ENCODE peak calls at places on chromosomes 12 and 14, in nine cellular contexts. One of them, this sample, is unnamed.

GRCh38 chr12:1318327-1319031 is 275.9 kb downstream of the FBXL14 start:
- DNase-seq in GM23338: peak; percentile 48
- DNase-seq in neural progenitor cell: peak; percentile 55
- DNase-seq in upper lobe of left lung: no peak
- DNase-seq in GM12865: no peak
- DNase-seq in HL-60: no peak
- DNase-seq in AG10803: peak; percentile 78
- DNase-seq in lower lobe of right lung: no peak
- DNase-seq in ovary: no peak
- DNase-seq in this sample: peak; percentile 67

GRCh38 chr14:104923596-104924420 is 871 bp upstream of the PLD4 start:
- DNase-seq in GM23338: no peak
- DNase-seq in neural progenitor cell: no peak
- DNase-seq in upper lobe of left lung: no peak
- DNase-seq in GM12865: no peak
- DNase-seq in HL-60: no peak
- DNase-seq in AG10803: no peak
- DNase-seq in lower lobe of right lung: no peak
- DNase-seq in ovary: no peak
- DNase-seq in this sample: no peak

GRCh38 chr12:108174641-108175040 is 45.6 kb downstream of the WSCD2 start:
- DNase-seq in GM23338: no peak
- DNase-seq in neural progenitor cell: no peak
- DNase-seq in upper lobe of left lung: no peak
- DNase-seq in GM12865: no peak
- DNase-seq in HL-60: no peak
- DNase-seq in AG10803: no peak
- DNase-seq in lower lobe of right lung: no peak
- DNase-seq in ovary: no peak
- DNase-seq in this sample: no peak

GRCh38 chr12:71797506-71797905 is 42.1 kb upstream of the TBC1D15 start:
- DNase-seq in GM23338: no peak
- DNase-seq in neural progenitor cell: no peak
- DNase-seq in upper lobe of left lung: no peak
- DNase-seq in GM12865: no peak
- DNase-seq in HL-60: no peak
- DNase-seq in AG10803: peak; percentile 67
- DNase-seq in lower lobe of right lung: no peak
- DNase-seq in ovary: no peak
- DNase-seq in this sample: no peak

GRCh38 chr14:93267149-93267711 is 60.2 kb downstream of the UBR7 start:
- DNase-seq in GM23338: no peak
- DNase-seq in neural progenitor cell: no peak
- DNase-seq in upper lobe of left lung: no peak
- DNase-seq in GM12865: no peak
- DNase-seq in HL-60: no peak
- DNase-seq in AG10803: no peak
- DNase-seq in lower lobe of right lung: no peak
- DNase-seq in ovary: no peak
- DNase-seq in this sample: no peak

GRCh38 chr14:23562822-23563472 is 4.6 kb downstream of the AP1G2 start:
- DNase-seq in GM23338: peak; percentile 90
- DNase-seq in neural progenitor cell: peak; percentile 81
- DNase-seq in upper lobe of left lung: peak; percentile 50
- DNase-seq in GM12865: peak; percentile 66
- DNase-seq in HL-60: peak; percentile 61
- DNase-seq in AG10803: peak; percentile 62
- DNase-seq in lower lobe of right lung: no peak
- DNase-seq in ovary: no peak
- DNase-seq in this sample: peak; percentile 32

GRCh38 chr14:68269136-68269535 is 449.6 kb downstream of the RAD51B start:
- DNase-seq in GM23338: no peak
- DNase-seq in neural progenitor cell: no peak
- DNase-seq in upper lobe of left lung: no peak
- DNase-seq in GM12865: no peak
- DNase-seq in HL-60: no peak
- DNase-seq in AG10803: peak; percentile 32
- DNase-seq in lower lobe of right lung: no peak
- DNase-seq in ovary: no peak
- DNase-seq in this sample: peak; percentile 22

GRCh38 chr12:45725631-45726593 is 3.6 kb upstream of the ARID2 start:
- DNase-seq in GM23338: peak; percentile 35
- DNase-seq in neural progenitor cell: peak; percentile 49
- DNase-seq in upper lobe of left lung: no peak
- DNase-seq in GM12865: peak; percentile 57
- DNase-seq in HL-60: peak; percentile 42
- DNase-seq in AG10803: peak; percentile 31
- DNase-seq in lower lobe of right lung: no peak
- DNase-seq in ovary: no peak
- DNase-seq in this sample: peak; percentile 62

GRCh38 chr12:120101617-120102016 is 14.9 kb downstream of the RAB35 start:
- DNase-seq in GM23338: no peak
- DNase-seq in neural progenitor cell: no peak
- DNase-seq in upper lobe of left lung: no peak
- DNase-seq in GM12865: no peak
- DNase-seq in HL-60: no peak
- DNase-seq in AG10803: no peak
- DNase-seq in lower lobe of right lung: no peak
- DNase-seq in ovary: no peak
- DNase-seq in this sample: no peak

GRCh38 chr14:100333867-100334266 is 10.7 kb downstream of the SLC25A47 start:
- DNase-seq in GM23338: no peak
- DNase-seq in neural progenitor cell: no peak
- DNase-seq in upper lobe of left lung: no peak
- DNase-seq in GM12865: no peak
- DNase-seq in HL-60: no peak
- DNase-seq in AG10803: no peak
- DNase-seq in lower lobe of right lung: no peak
- DNase-seq in ovary: no peak
- DNase-seq in this sample: no peak
- TF ChIP-seq CTCF in GM23338: no peak
- TF ChIP-seq CTCF in neural progenitor cell: no peak
- TF ChIP-seq CTCF in upper lobe of left lung: no peak
- TF ChIP-seq CTCF in GM12865: no peak
- TF ChIP-seq CTCF in HL-60: no peak
- TF ChIP-seq CTCF in AG10803: no peak
- TF ChIP-seq CTCF in lower lobe of right lung: no peak
- TF ChIP-seq CTCF in ovary: no peak
- TF ChIP-seq CTCF in this sample: no peak

GRCh38 chr12:131537267-131537920 is 173.5 kb upstream of the SFSWAP start:
- DNase-seq in GM23338: no peak
- DNase-seq in neural progenitor cell: no peak
- DNase-seq in upper lobe of left lung: no peak
- DNase-seq in GM12865: no peak
- DNase-seq in HL-60: no peak
- DNase-seq in AG10803: no peak
- DNase-seq in lower lobe of right lung: no peak
- DNase-seq in ovary: no peak
- DNase-seq in this sample: no peak

GRCh38 chr12:131540138-131540623 is 170.7 kb upstream of the SFSWAP start:
- DNase-seq in GM23338: no peak
- DNase-seq in neural progenitor cell: no peak
- DNase-seq in upper lobe of left lung: no peak
- DNase-seq in GM12865: no peak
- DNase-seq in HL-60: no peak
- DNase-seq in AG10803: no peak
- DNase-seq in lower lobe of right lung: no peak
- DNase-seq in ovary: no peak
- DNase-seq in this sample: no peak

GRCh38 chr12:131536766-131537165 is 174.1 kb upstream of the SFSWAP start:
- DNase-seq in GM23338: no peak
- DNase-seq in neural progenitor cell: no peak
- DNase-seq in upper lobe of left lung: no peak
- DNase-seq in GM12865: no peak
- DNase-seq in HL-60: no peak
- DNase-seq in AG10803: no peak
- DNase-seq in lower lobe of right lung: no peak
- DNase-seq in ovary: no peak
- DNase-seq in this sample: no peak

GRCh38 chr12:131542351-131542750 is 168.5 kb upstream of the SFSWAP start:
- DNase-seq in GM23338: no peak
- DNase-seq in neural progenitor cell: no peak
- DNase-seq in upper lobe of left lung: no peak
- DNase-seq in GM12865: no peak
- DNase-seq in HL-60: no peak
- DNase-seq in AG10803: no peak
- DNase-seq in lower lobe of right lung: no peak
- DNase-seq in ovary: no peak
- DNase-seq in this sample: no peak

DNA sequence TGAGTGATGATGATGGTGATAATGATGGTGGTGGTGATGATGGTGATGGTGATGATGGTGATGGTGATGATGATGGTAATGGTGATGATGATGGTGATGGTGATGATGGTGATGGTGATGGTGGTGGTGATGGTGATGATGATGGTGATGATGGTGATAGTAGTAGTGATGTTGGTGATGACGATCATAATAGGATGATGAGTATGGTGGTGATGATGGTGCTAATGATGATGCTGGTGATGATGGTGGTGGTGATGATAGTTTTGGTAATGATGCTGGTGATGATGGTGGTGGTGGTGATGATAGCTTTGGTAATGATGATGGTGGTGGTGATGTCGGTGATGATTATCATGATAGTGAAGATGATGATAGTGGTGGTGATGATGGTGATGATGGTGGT is 171.5 kb upstream of the SFSWAP start:
- DNase-seq in GM23338: no peak
- DNase-seq in neural progenitor cell: no peak
- DNase-seq in upper lobe of left lung: no peak
- DNase-seq in GM12865: no peak
- DNase-seq in HL-60: no peak
- DNase-seq in AG10803: no peak
- DNase-seq in lower lobe of right lung: no peak
- DNase-seq in ovary: no peak
- DNase-seq in this sample: no peak
- H3K4me3 ChIP-seq in GM23338: no peak overlapping the region
- H3K4me3 ChIP-seq in neural progenitor cell: no peak overlapping the region
- H3K4me3 ChIP-seq in upper lobe of left lung: no peak overlapping the region
- H3K4me3 ChIP-seq in GM12865: no peak overlapping the region
- H3K4me3 ChIP-seq in HL-60: no peak overlapping the region
- H3K4me3 ChIP-seq in AG10803: no peak overlapping the region
- H3K4me3 ChIP-seq in lower lobe of right lung: no peak overlapping the region
- H3K4me3 ChIP-seq in ovary: no peak overlapping the region
- H3K4me3 ChIP-seq in this sample: no peak overlapping the region

DNA sequence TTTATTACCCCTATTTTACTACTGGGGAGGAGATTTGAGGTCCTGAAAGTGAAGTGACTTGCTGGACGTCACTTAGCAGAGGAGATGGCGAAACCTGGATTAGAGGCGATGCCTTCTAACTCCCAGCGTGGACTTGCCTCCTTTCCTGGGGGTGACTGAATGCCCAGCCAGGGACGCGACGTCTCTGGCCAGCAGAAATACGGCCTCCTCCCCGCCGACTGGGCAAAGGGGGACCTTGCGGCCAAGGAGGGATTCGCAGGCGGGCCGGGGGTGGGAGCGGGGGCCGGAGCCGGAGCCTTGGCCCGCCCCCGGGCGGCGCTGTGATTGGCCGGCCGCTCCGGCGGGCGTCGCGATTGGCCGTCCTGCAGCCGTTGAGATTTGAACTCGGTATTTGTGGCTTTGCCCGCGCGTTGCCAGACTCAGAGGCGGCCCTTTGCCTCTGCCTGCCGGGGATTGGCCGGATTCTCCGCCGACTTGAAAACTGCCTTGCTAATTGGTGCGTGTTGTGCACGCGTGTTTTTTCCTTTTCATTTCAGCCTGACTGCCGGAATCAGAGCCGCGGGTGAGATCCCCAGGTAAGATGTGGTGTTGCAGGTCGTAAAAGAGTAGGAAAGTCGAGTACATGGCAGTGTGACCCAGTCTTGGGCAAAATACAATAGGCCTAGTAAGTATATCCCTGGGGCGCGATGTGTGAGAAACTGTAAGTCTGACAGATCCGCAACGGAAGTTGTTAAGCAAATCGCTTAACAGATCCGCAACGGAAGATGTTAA is at the start of gene NCAPD2:
- DNase-seq in GM23338: peak; percentile 97
- DNase-seq in neural progenitor cell: peak; percentile 97
- DNase-seq in upper lobe of left lung: peak; percentile 99
- DNase-seq in GM12865: peak; percentile 98
- DNase-seq in HL-60: peak; percentile 99
- DNase-seq in AG10803: peak; percentile 92
- DNase-seq in lower lobe of right lung: peak; percentile 97
- DNase-seq in ovary: peak; percentile 92
- DNase-seq in this sample: peak; percentile 98
- TF ChIP-seq CTCF in GM23338: no peak
- TF ChIP-seq CTCF in neural progenitor cell: peak; percentile 29
- TF ChIP-seq CTCF in upper lobe of left lung: peak; percentile 79
- TF ChIP-seq CTCF in GM12865: no peak
- TF ChIP-seq CTCF in HL-60: no peak
- TF ChIP-seq CTCF in AG10803: peak; percentile 1
- TF ChIP-seq CTCF in lower lobe of right lung: peak; percentile 49
- TF ChIP-seq CTCF in ovary: peak; percentile 60
- TF ChIP-seq CTCF in this sample: no peak

DNA sequence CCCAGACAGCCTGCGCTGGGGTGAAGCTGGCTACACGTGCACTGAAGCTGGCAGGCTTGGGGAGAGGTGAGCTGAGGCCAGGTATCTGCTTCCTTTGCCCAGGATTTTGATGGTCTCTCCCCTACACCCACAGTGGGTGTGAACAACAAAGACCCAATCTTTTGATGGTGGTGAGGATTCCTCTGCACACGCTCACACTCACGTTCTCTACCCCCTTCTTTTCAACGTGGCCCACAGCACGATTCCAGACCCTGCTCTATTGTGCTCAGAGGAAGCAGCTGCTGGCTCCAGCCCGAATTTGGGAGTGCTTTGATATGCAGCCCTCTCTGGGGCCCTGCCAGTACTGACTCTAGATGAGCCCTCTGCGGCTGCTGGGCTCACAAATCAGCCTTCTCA is 4.9 kb downstream of the CD9 start:
- DNase-seq in GM23338: peak; percentile 91
- DNase-seq in neural progenitor cell: peak; percentile 72
- DNase-seq in upper lobe of left lung: no peak
- DNase-seq in GM12865: no peak
- DNase-seq in HL-60: no peak
- DNase-seq in AG10803: no peak
- DNase-seq in lower lobe of right lung: no peak
- DNase-seq in ovary: peak; percentile 67
- DNase-seq in this sample: no peak
- H3K4me3 ChIP-seq in GM23338: peak overlapping the region; percentile 16
- H3K4me3 ChIP-seq in neural progenitor cell: no peak overlapping the region
- H3K4me3 ChIP-seq in upper lobe of left lung: no peak overlapping the region
- H3K4me3 ChIP-seq in GM12865: no peak overlapping the region
- H3K4me3 ChIP-seq in HL-60: no peak overlapping the region
- H3K4me3 ChIP-seq in AG10803: no peak overlapping the region
- H3K4me3 ChIP-seq in lower lobe of right lung: no peak overlapping the region
- H3K4me3 ChIP-seq in ovary: no peak overlapping the region
- H3K4me3 ChIP-seq in this sample: no peak overlapping the region

GRCh38 chr12:22981711-22982110 is 356.7 kb downstream of the ETNK1 start:
- DNase-seq in GM23338: peak; percentile 27
- DNase-seq in neural progenitor cell: no peak
- DNase-seq in upper lobe of left lung: no peak
- DNase-seq in GM12865: no peak
- DNase-seq in HL-60: no peak
- DNase-seq in AG10803: peak; percentile 57
- DNase-seq in lower lobe of right lung: no peak
- DNase-seq in ovary: no peak
- DNase-seq in this sample: peak; percentile 46
- TF ChIP-seq CTCF in GM23338: peak; percentile 52
- TF ChIP-seq CTCF in neural progenitor cell: no peak
- TF ChIP-seq CTCF in upper lobe of left lung: no peak
- TF ChIP-seq CTCF in GM12865: no peak
- TF ChIP-seq CTCF in HL-60: no peak
- TF ChIP-seq CTCF in AG10803: peak; percentile 56
- TF ChIP-seq CTCF in lower lobe of right lung: no peak
- TF ChIP-seq CTCF in ovary: no peak
- TF ChIP-seq CTCF in this sample: peak; percentile 33

GRCh38 chr12:20372326-20373097 is 4.2 kb downstream of the PDE3A start:
- DNase-seq in GM23338: no peak
- DNase-seq in neural progenitor cell: no peak
- DNase-seq in upper lobe of left lung: no peak
- DNase-seq in GM12865: no peak
- DNase-seq in HL-60: no peak
- DNase-seq in AG10803: no peak
- DNase-seq in lower lobe of right lung: no peak
- DNase-seq in ovary: no peak
- DNase-seq in this sample: no peak
- H3K4me3 ChIP-seq in GM23338: no peak overlapping the region
- H3K4me3 ChIP-seq in neural progenitor cell: no peak overlapping the region
- H3K4me3 ChIP-seq in upper lobe of left lung: no peak overlapping the region
- H3K4me3 ChIP-seq in GM12865: no peak overlapping the region
- H3K4me3 ChIP-seq in HL-60: no peak overlapping the region
- H3K4me3 ChIP-seq in AG10803: no peak overlapping the region
- H3K4me3 ChIP-seq in lower lobe of right lung: no peak overlapping the region
- H3K4me3 ChIP-seq in ovary: no peak overlapping the region
- H3K4me3 ChIP-seq in this sample: no peak overlapping the region